ENCODE peak calls at places on chromosomes 4 and X, in seven cellular contexts. U is pancreas; Y is fibroblast of pulmonary artery; F is astrocyte; D is stimulated activated CD4-positive, alpha-beta T cell treated with anti-CD3 and anti-CD28 coated beads, Interleukin-15, amount 100 ng/mL, for 1 hour; M is ecto neural progenitor cell; H is iris pigment epithelial cell. Q is an unnamed sample.

GRCh38 chr4:53478671-53479456 is 101.4 kb downstream of the FIP1L1 start:
- DNase-seq in H (peak), F (peak), D (no peak), Y (peak), M (no peak), U (no peak), Q (peak)

GRCh38 chrX:133297284-133297683 is 79.1 kb upstream of the TFDP3 start:
- DNase-seq in F (peak), Y (peak), M (no peak), D (no peak), H (peak), U (no peak), Q (peak)

GRCh38 chr4:2944882-2945526 is 18.2 kb downstream of the NOP14 start:
- DNase-seq in U (no peak), Y (no peak), D (no peak), M (no peak), F (no peak), H (no peak), Q (no peak)

GRCh38 chrX:66931713-66932112 is 292.8 kb upstream of the EDA2R start:
- DNase-seq in F (no peak), Y (no peak), D (no peak), H (no peak), U (no peak), M (no peak), Q (no peak)

GRCh38 chr4:113278324-113278934 is 229.0 kb downstream of the ANK2 start:
- DNase-seq in H (peak), Y (peak), D (no peak), U (peak), M (peak), F (peak), Q (no peak)

GRCh38 chrX:138298268-138298667 is 413.2 kb downstream of the FGF13 start:
- DNase-seq in F (no peak), U (no peak), Y (no peak), M (no peak), H (no peak), D (no peak), Q (no peak)

GRCh38 chr4:10605746-10606482 is 78.7 kb downstream of the CLNK start:
- DNase-seq in F (peak), M (no peak), H (peak), Y (peak), D (no peak), U (no peak), Q (no peak)

GRCh38 chrX:17247144-17247543 is 127.9 kb upstream of the NHS start:
- DNase-seq in U (no peak), D (no peak), M (no peak), F (no peak), H (no peak), Y (no peak), Q (no peak)

GRCh38 chrX:25858273-25858880 is 279.8 kb upstream of the MAGEB18 start:
- DNase-seq in H (no peak), F (no peak), Y (peak), D (no peak), U (no peak), M (no peak), Q (peak)

GRCh38 chrX:10015711-10016515 is 48.8 kb downstream of the CLDN34 start:
- DNase-seq in H (no peak), M (peak), U (peak), D (no peak), Y (peak), F (no peak), Q (no peak)

GRCh38 chr4:153341575-153342090 is 2.9 kb upstream of the MND1 start:
- DNase-seq in M (no peak), U (no peak), D (no peak), Y (peak), H (peak), F (peak), Q (no peak)

GRCh38 chr4:33709247-33709646 is 2535.1 kb downstream of the ARAP2 start:
- DNase-seq in H (peak), M (no peak), Y (peak), U (no peak), F (peak), D (no peak), Q (no peak)

GRCh38 chr4:38387348-38387747 is 276.7 kb upstream of the KLF3 start:
- DNase-seq in D (no peak), Y (peak), F (peak), U (peak), M (no peak), H (peak), Q (no peak)

GRCh38 chrX:14235004-14235403 is 205.3 kb upstream of the GEMIN8 start:
- DNase-seq in D (no peak), H (no peak), F (no peak), U (no peak), Y (no peak), M (no peak), Q (no peak)

GRCh38 chr4:154686838-154687237 is 57.0 kb upstream of the LRAT start:
- DNase-seq in U (no peak), H (peak), F (no peak), D (no peak), Y (peak), M (no peak), Q (no peak)

GRCh38 chr4:152500798-152501434 is 35.0 kb downstream of the FBXW7 start:
- DNase-seq in Y (peak), U (peak), M (no peak), F (peak), H (peak), D (peak), Q (peak)

GRCh38 chr4:34943719-34944386 is 1300.5 kb downstream of the ARAP2 start:
- DNase-seq in M (no peak), F (no peak), U (no peak), Y (no peak), D (no peak), H (no peak), Q (no peak)

GRCh38 chr4:174580597-174580996 is 58.3 kb upstream of the HPGD start:
- DNase-seq in Y (no peak), M (no peak), D (no peak), H (peak), F (no peak), U (no peak), Q (no peak)

GRCh38 chrX:44651347-44651746 is 108.7 kb upstream of the FUNDC1 start:
- DNase-seq in D (no peak), M (peak), H (no peak), Y (peak), U (no peak), F (no peak), Q (no peak)

GRCh38 chr4:127776620-127777019 is 5.5 kb upstream of the HSPA4L start:
- DNase-seq in M (no peak), H (no peak), D (no peak), Y (no peak), F (no peak), U (no peak), Q (no peak)

GRCh38 chr4:88054229-88054628 is 46.8 kb downstream of the PKD2 start:
- DNase-seq in Y (no peak), F (peak), D (no peak), U (no peak), H (no peak), M (no peak), Q (no peak)

GRCh38 chrX:2445662-2446623 is 54.8 kb downstream of the DHRSX start:
- DNase-seq in D (no peak), H (no peak), M (no peak), U (no peak), F (no peak), Y (no peak), Q (no peak)

GRCh38 chr4:143338313-143338712 is 1.6 kb downstream of the GAB1 start:
- DNase-seq in D (no peak), U (no peak), M (no peak), Y (no peak), F (no peak), H (no peak), Q (no peak)

GRCh38 chr4:128606173-128606572 is 203.3 kb upstream of the JADE1 start:
- DNase-seq in Y (peak), M (no peak), U (no peak), F (peak), H (peak), D (no peak), Q (peak)

GRCh38 chr4:95013236-95013635 is 255.5 kb downstream of the BMPR1B start:
- DNase-seq in U (no peak), D (no peak), F (no peak), H (no peak), Y (no peak), M (no peak), Q (no peak)

GRCh38 chr4:122700178-122700725 is 32.3 kb upstream of the BBS12 start:
- DNase-seq in D (no peak), H (peak), M (no peak), Y (peak), F (peak), U (peak), Q (no peak)

GRCh38 chrX:107429090-107429489 is 20.4 kb upstream of the FRMPD3 start:
- DNase-seq in U (peak), H (peak), F (no peak), D (no peak), M (no peak), Y (peak), Q (no peak)